ENCODE peak calls at places on chromosomes 1 and 21, in eight cellular contexts. Y is H1, Q is ovary, H is K562, B is suprapubic skin, F is transverse colon, P is tibial nerve, C is HepG2. O is an unnamed sample.

GRCh38 chr1:206864939-206865671 is at the start of gene IL20:
- DNase-seq in Q (peak; percentile 65), B (peak; percentile 84), C (peak; percentile 36), Y (peak; percentile 96), F (peak; percentile 85), P (peak; percentile 59), H (peak; percentile 82), O (peak; percentile 78)

GRCh38 chr1:167502192-167502551 is 16.2 kb downstream of the CD247 start:
- DNase-seq in H (no peak), F (no peak), Y (no peak), Q (no peak), C (no peak), B (no peak), P (no peak), O (no peak)

GRCh38 chr21:25688284-25689035 is 46.2 kb downstream of the ATP5PF start:
- DNase-seq in H (no peak), B (no peak), Q (no peak), P (no peak), Y (no peak), C (no peak), F (no peak), O (no peak)

GRCh38 chr1:14437410-14437913 is 161.0 kb upstream of the KAZN start:
- DNase-seq in Y (no peak), P (no peak), C (no peak), B (no peak), F (no peak), Q (no peak), H (no peak), O (no peak)

GRCh38 chr1:209625205-209625549 is 27.0 kb downstream of the LAMB3 start:
- DNase-seq in B (no peak), Y (no peak), H (no peak), C (no peak), P (no peak), Q (no peak), F (no peak), O (no peak)

GRCh38 chr21:45322960-45323461 is 35.3 kb upstream of the POFUT2 start:
- DNase-seq in C (no peak), Y (no peak), F (no peak), Q (peak; percentile 84), B (peak; percentile 61), P (no peak), H (no peak), O (peak; percentile 70)

GRCh38 chr1:22760453-22760852 is 49.8 kb downstream of the EPHB2 start:
- DNase-seq in P (no peak), Q (no peak), C (no peak), B (no peak), Y (no peak), H (no peak), F (no peak), O (no peak)

GRCh38 chr1:101299710-101300109 is 62.9 kb downstream of the S1PR1 start:
- DNase-seq in Q (no peak), B (no peak), Y (no peak), P (no peak), C (no peak), F (no peak), H (no peak), O (no peak)

GRCh38 chr1:81876901-81877750 is 76.4 kb downstream of the ADGRL2 start:
- DNase-seq in Q (no peak), C (no peak), P (no peak), H (no peak), B (no peak), Y (no peak), F (no peak), O (no peak)

DNA sequence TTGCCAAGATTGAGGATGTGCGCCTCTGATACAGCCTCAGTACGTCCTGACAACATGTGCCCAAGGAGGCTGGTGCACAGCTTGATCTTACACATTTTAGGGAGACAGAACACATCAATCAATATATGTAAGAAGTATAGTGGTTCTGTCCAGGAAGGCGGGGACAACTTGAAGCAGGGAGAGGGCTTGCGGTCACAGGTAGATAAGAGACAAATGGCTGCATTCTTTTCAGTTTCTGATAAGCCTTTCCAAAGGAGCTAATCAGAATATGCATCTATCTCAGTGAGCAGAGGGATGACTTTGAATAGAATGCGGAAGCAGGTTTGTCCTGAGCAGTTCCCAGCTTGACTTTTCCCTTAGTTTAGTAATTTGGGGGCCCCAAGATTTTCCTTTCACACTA is 10.2 kb downstream of the DHCR24 start:
- DNase-seq in Q (no peak), P (no peak), H (no peak), Y (no peak), F (no peak), C (no peak), B (no peak), O (no peak)
- TF ChIP-seq EP300 in Q (no peak), P (no peak), H (no peak), Y (no peak), F (no peak), C (no peak), B (no peak), O (no peak)

GRCh38 chr1:36981771-36982622 is 52.3 kb downstream of the GRIK3 start:
- DNase-seq in Y (no peak), C (no peak), F (no peak), P (no peak), Q (no peak), H (no peak), B (no peak), O (no peak)

GRCh38 chr1:36984026-36984425 is 50.3 kb downstream of the GRIK3 start:
- DNase-seq in C (no peak), F (no peak), Y (no peak), P (no peak), H (no peak), B (no peak), Q (no peak), O (no peak)

GRCh38 chr1:36977736-36978314 is 56.5 kb downstream of the GRIK3 start:
- DNase-seq in H (no peak), F (no peak), Y (no peak), B (no peak), C (no peak), Q (no peak), P (no peak), O (no peak)

GRCh38 chr1:36982708-36983107 is 51.6 kb downstream of the GRIK3 start:
- DNase-seq in Y (no peak), Q (no peak), P (no peak), B (no peak), F (no peak), C (no peak), H (no peak), O (no peak)

GRCh38 chr1:36981126-36981525 is 53.2 kb downstream of the GRIK3 start:
- DNase-seq in Q (no peak), F (no peak), P (no peak), C (no peak), Y (no peak), H (no peak), B (no peak), O (no peak)
- H3K27me3 ChIP-seq in Q (no peaks in the 10 kb centered on the region), F (peaks cover 6% of the 10 kb centered on the region), P (no peaks in the 10 kb centered on the region), C (peaks cover 4% of the 10 kb centered on the region), Y (no peaks in the 10 kb centered on the region), H (no peaks in the 10 kb centered on the region), B (peaks cover 60% of the 10 kb centered on the region), O (peaks cover 55% of the 10 kb centered on the region)

GRCh38 chr1:181101581-181102226 is 13.2 kb downstream of the IER5 start:
- DNase-seq in F (no peak), H (peak; percentile 38), P (no peak), C (no peak), Y (no peak), Q (no peak), B (no peak), O (no peak)
- TF ChIP-seq EP300 in F (no peak), H (no peak), P (no peak), C (no peak), Y (no peak), Q (no peak), B (no peak), O (no peak)

DNA sequence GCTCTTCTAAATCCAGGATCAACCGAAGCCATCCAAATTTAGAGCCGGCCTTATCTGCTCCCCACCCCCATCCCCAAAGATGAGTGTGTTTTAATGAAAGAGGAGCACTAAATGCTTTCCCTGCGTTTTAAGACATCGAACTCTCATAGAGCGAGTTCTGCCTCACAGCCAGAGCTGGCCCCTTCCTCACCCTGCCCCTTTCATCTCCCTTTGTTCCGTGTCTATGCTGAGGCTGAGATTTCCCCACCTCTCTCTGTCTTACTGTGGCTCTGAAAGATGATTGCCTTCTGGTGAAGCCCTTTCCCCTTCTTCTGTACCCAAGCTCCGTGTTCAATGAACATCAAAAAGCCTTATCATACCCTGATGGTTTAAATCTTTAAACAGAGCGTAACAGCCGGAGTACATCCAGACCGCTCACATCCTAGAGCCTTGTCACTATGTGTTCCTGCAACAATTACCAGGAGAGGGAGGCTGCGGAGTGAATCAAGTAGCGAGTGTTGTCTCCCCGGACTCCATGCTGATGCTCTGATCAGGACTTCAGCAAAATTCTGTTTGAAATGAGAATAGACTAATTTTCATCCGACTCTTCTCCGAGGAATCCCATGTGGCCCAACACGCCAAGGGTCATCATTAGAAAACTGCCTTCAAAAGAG is 110.2 kb downstream of the ZNF326 start:
- DNase-seq in Y (no peak), B (no peak), P (no peak), H (no peak), Q (no peak), C (no peak), F (no peak), O (no peak)
- H3K27me3 ChIP-seq in Y (no peaks in the 10 kb centered on the region), B (no peaks in the 10 kb centered on the region), P (no peaks in the 10 kb centered on the region), H (peaks cover 4% of the 10 kb centered on the region), Q (no peaks in the 10 kb centered on the region), C (peaks cover 6% of the 10 kb centered on the region), F (peaks cover 22% of the 10 kb centered on the region), O (peaks cover 14% of the 10 kb centered on the region)